ENCODE peak calls at places on chromosomes 4 and X, in five cellular contexts. W is breast epithelium; B is GM04503; M is activated T-helper 1 cell treated with anti-CD3 and anti-CD28 coated beads, Interleukin-12 subunit alpha, Interleukin-12 subunit beta, Interleukin-2, Interleukin-4 antibody, amounts not matched to agents 30 ng/mL and 10 ng/mL and 1 ng/mL, durations not matched to agents 14 hours and 24 hours and 36 hours; E is hypothalamus. S is an unnamed sample.

GRCh38 chrX:108020631-108021030 is 24.2 kb upstream of the VSIG1 start:
- DNase-seq in W (no peak), B (no peak), M (no peak), E (no peak), S (peak)

GRCh38 chr4:1192493-1193205 is 20.3 kb upstream of the SPON2 start:
- DNase-seq in W (peak), B (no peak), M (no peak), E (no peak), S (no peak)

GRCh38 chrX:108347800-108348199 is 90.4 kb downstream of the COL4A6 start:
- DNase-seq in W (no peak), B (no peak), M (no peak), E (no peak), S (no peak)

GRCh38 chr4:168309781-168310180 is 8.8 kb downstream of the DDX60 start:
- DNase-seq in W (no peak), B (no peak), M (no peak), E (no peak), S (no peak)

GRCh38 chrX:27619975-27620374 is 29.8 kb downstream of the DCAF8L2 start:
- DNase-seq in W (no peak), B (no peak), M (no peak), E (no peak), S (no peak)

GRCh38 chr4:120730777-120731320 is 191.7 kb downstream of the PRDM5 start:
- DNase-seq in W (no peak), B (no peak), M (no peak), E (no peak), S (no peak)

GRCh38 chr4:56132835-56133234 is 184.1 kb downstream of the CEP135 start:
- DNase-seq in W (no peak), B (no peak), M (no peak), E (no peak), S (no peak)

GRCh38 chrX:130118941-130119640 is 8.8 kb upstream of the ELF4 start:
- DNase-seq in W (no peak), B (no peak), M (no peak), E (no peak), S (no peak)

GRCh38 chr4:105455182-105455581 is 18.7 kb downstream of the PPA2 start:
- DNase-seq in W (no peak), B (no peak), M (no peak), E (no peak), S (no peak)

GRCh38 chr4:26619784-26620183 is 35.9 kb downstream of the TBC1D19 start:
- DNase-seq in W (no peak), B (no peak), M (no peak), E (no peak), S (no peak)

GRCh38 chrX:31555506-31555905 is 483.7 kb upstream of the FTHL17 start:
- DNase-seq in W (no peak), B (no peak), M (no peak), E (no peak), S (no peak)

GRCh38 chr4:8349664-8350225 is 80.2 kb downstream of the HTRA3 start:
- DNase-seq in W (no peak), B (no peak), M (no peak), E (no peak), S (no peak)

GRCh38 chr4:7756561-7757355 is 182.9 kb downstream of the AFAP1 start:
- DNase-seq in W (no peak), B (no peak), M (no peak), E (no peak), S (no peak)

GRCh38 chr4:99811117-99811516 is 5.5 kb upstream of the DAPP1 start:
- DNase-seq in W (no peak), B (no peak), M (no peak), E (no peak), S (no peak)

GRCh38 chr4:87931932-87932331 is 43.6 kb upstream of the SPP1 start:
- DNase-seq in W (no peak), B (no peak), M (no peak), E (no peak), S (no peak)

GRCh38 chr4:109067509-109068205 is 234.8 kb downstream of the COL25A1 start:
- DNase-seq in W (no peak), B (no peak), M (no peak), E (no peak), S (no peak)

GRCh38 chrX:81280148-81280547 is 78.2 kb downstream of the SH3BGRL start:
- DNase-seq in W (no peak), B (no peak), M (no peak), E (no peak), S (no peak)

GRCh38 chrX:21509912-21510311 is 135.7 kb downstream of the CNKSR2 start:
- DNase-seq in W (no peak), B (no peak), M (no peak), E (no peak), S (peak)

GRCh38 chrX:31435592-31435991 is 363.8 kb upstream of the FTHL17 start:
- DNase-seq in W (no peak), B (no peak), M (no peak), E (no peak), S (no peak)

GRCh38 chr4:11468901-11469300 is 40.2 kb upstream of the HS3ST1 start:
- DNase-seq in W (no peak), B (no peak), M (no peak), E (no peak), S (no peak)

GRCh38 chr4:81135501-81135900 is 79.5 kb downstream of the PRKG2 start:
- DNase-seq in W (no peak), B (no peak), M (no peak), E (no peak), S (no peak)

GRCh38 chr4:123398151-123398802 is 1.7 kb downstream of the SPRY1 start:
- DNase-seq in W (peak), B (no peak), M (peak), E (peak), S (no peak)

GRCh38 chr4:164396439-164396838 is 357.5 kb upstream of the SMIM31 start:
- DNase-seq in W (no peak), B (no peak), M (no peak), E (no peak), S (no peak)

GRCh38 chrX:40176979-40177430 is 79.2 kb upstream of the BCOR start:
- DNase-seq in W (no peak), B (no peak), M (no peak), E (no peak), S (no peak)

GRCh38 chrX:131728295-131729145 is 184.6 kb downstream of the OR13H1 start:
- DNase-seq in W (no peak), B (peak), M (no peak), E (peak), S (no peak)

GRCh38 chr4:100026066-100026465 is 76.0 kb upstream of the H2AZ1 start:
- DNase-seq in W (no peak), B (no peak), M (no peak), E (no peak), S (no peak)

GRCh38 chr4:183797445-183798248 is 107.5 kb upstream of the STOX2 start:
- DNase-seq in W (no peak), B (no peak), M (no peak), E (no peak), S (no peak)

GRCh38 chrX:38473715-38474114 is 87.6 kb upstream of the TSPAN7 start:
- DNase-seq in W (no peak), B (no peak), M (no peak), E (no peak), S (no peak)

GRCh38 chr4:127469575-127470289 is 163.0 kb upstream of the INTU start:
- DNase-seq in W (no peak), B (no peak), M (no peak), E (no peak), S (no peak)

GRCh38 chr4:82360298-82361177 is 13.3 kb downstream of the HNRNPD start:
- DNase-seq in W (no peak), B (no peak), M (no peak), E (no peak), S (peak)

GRCh38 chrX:81779701-81780100 is 577.8 kb downstream of the SH3BGRL start:
- DNase-seq in W (no peak), B (no peak), M (no peak), E (no peak), S (no peak)

S was measured in COLO829.